ENCODE peak calls at places on chromosomes 3 and 15, in four cellular contexts. One of them, this sample, is unnamed.

GRCh38 chr3:136194409-136195257 is 1.5 kb downstream of the MSL2 start:
- DNase-seq in GM12878: peak
- DNase-seq in K562: no peak
- DNase-seq in HepG2: no peak
- DNase-seq in this sample: peak

GRCh38 chr3:175980731-175981130 is 1121.6 kb downstream of the NAALADL2 start:
- DNase-seq in GM12878: no peak
- DNase-seq in K562: no peak
- DNase-seq in HepG2: no peak
- DNase-seq in this sample: no peak

GRCh38 chr15:69398541-69398940 is 15.6 kb upstream of the KIF23 start:
- DNase-seq in GM12878: no peak
- DNase-seq in K562: no peak
- DNase-seq in HepG2: no peak
- DNase-seq in this sample: no peak

GRCh38 chr3:126270145-126270811 is 86.9 kb downstream of the KLF15 start:
- DNase-seq in GM12878: no peak
- DNase-seq in K562: no peak
- DNase-seq in HepG2: no peak
- DNase-seq in this sample: no peak

GRCh38 chr3:57451150-57451846 is 92.8 kb downstream of the DNAH12 start:
- DNase-seq in GM12878: no peak
- DNase-seq in K562: no peak
- DNase-seq in HepG2: peak
- DNase-seq in this sample: no peak

GRCh38 chr3:46934067-46934466 is 42.5 kb downstream of the CCDC12 start:
- DNase-seq in GM12878: no peak
- DNase-seq in K562: no peak
- DNase-seq in HepG2: no peak
- DNase-seq in this sample: no peak

GRCh38 chr3:133887951-133888703 is 7.6 kb downstream of the RAB6B start:
- DNase-seq in GM12878: no peak
- DNase-seq in K562: no peak
- DNase-seq in HepG2: no peak
- DNase-seq in this sample: no peak

GRCh38 chr3:52535411-52536111 is 844 bp upstream of the UQCC5 start:
- DNase-seq in GM12878: no peak
- DNase-seq in K562: no peak
- DNase-seq in HepG2: no peak
- DNase-seq in this sample: no peak

GRCh38 chr3:44050051-44050570 is 191.6 kb upstream of the TOPAZ1 start:
- DNase-seq in GM12878: no peak
- DNase-seq in K562: no peak
- DNase-seq in HepG2: no peak
- DNase-seq in this sample: no peak

GRCh38 chr15:67462802-67463201 is 58.1 kb upstream of the C15orf61 start:
- DNase-seq in GM12878: no peak
- DNase-seq in K562: no peak
- DNase-seq in HepG2: no peak
- DNase-seq in this sample: no peak

GRCh38 chr3:176795897-176796296 is 401.4 kb downstream of the TBL1XR1 start:
- DNase-seq in GM12878: no peak
- DNase-seq in K562: no peak
- DNase-seq in HepG2: no peak
- DNase-seq in this sample: no peak

GRCh38 chr3:85481411-85482192 is 522.8 kb downstream of the CADM2 start:
- DNase-seq in GM12878: no peak
- DNase-seq in K562: no peak
- DNase-seq in HepG2: no peak
- DNase-seq in this sample: no peak

GRCh38 chr3:52705438-52705687 is 228 bp downstream of the GLT8D1 start:
- DNase-seq in GM12878: no peak
- DNase-seq in K562: no peak
- DNase-seq in HepG2: no peak
- DNase-seq in this sample: no peak

GRCh38 chr3:177574232-177574856 is 377.1 kb upstream of the TBL1XR1 start:
- DNase-seq in GM12878: no peak
- DNase-seq in K562: no peak
- DNase-seq in HepG2: peak
- DNase-seq in this sample: peak

GRCh38 chr3:141603473-141604035 is 116.7 kb downstream of the RASA2 start:
- DNase-seq in GM12878: no peak
- DNase-seq in K562: no peak
- DNase-seq in HepG2: no peak
- DNase-seq in this sample: no peak

GRCh38 chr3:49867871-49868321 is 1.8 kb downstream of the CAMKV start:
- DNase-seq in GM12878: no peak
- DNase-seq in K562: peak
- DNase-seq in HepG2: peak
- DNase-seq in this sample: peak
- TF ChIP-seq ESRRA in GM12878: no peak
- TF ChIP-seq ESRRA in K562: no peak
- TF ChIP-seq ESRRA in HepG2: no peak
- TF ChIP-seq ESRRA in this sample: no peak

DNA sequence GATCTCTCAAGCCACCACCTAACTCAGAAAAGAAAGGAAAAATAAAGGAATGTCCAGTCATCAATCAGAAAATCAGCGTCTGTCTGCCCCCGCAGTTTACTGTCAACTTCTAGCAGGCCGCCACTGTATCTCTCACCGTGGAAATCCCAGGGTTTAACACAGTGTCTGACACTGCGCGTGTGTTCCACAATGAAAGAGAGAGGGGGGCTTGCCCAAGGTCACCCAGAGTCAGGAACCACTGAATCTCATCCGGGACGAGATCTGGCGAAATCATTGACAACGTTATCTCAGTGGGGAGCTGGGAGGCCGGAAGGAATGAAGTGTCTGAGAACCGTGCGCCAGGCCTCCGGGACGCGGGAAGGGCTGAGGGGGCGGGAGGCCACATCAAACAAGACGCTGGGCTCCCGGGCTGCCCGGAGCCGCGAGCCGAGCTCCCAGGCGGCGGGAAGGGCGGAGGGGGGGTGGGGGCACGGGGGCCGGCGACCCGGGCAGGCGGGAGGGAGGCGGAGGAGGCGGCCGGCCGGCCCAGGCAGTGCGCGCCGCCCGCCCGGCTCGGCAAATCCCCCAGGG is 2.2 kb upstream of the HES1 start:
- DNase-seq in GM12878: no peak
- DNase-seq in K562: peak
- DNase-seq in HepG2: peak
- DNase-seq in this sample: peak
- TF ChIP-seq ESRRA in GM12878: no peak
- TF ChIP-seq ESRRA in K562: peak
- TF ChIP-seq ESRRA in HepG2: peak
- TF ChIP-seq ESRRA in this sample: no peak

GRCh38 chr3:124395584-124396340 is 334.5 kb upstream of the UMPS start:
- DNase-seq in GM12878: no peak
- DNase-seq in K562: no peak
- DNase-seq in HepG2: no peak
- DNase-seq in this sample: no peak
- TF ChIP-seq ESRRA in GM12878: no peak
- TF ChIP-seq ESRRA in K562: no peak
- TF ChIP-seq ESRRA in HepG2: no peak
- TF ChIP-seq ESRRA in this sample: no peak

GRCh38 chr3:187987919-187988318 is 166.0 kb upstream of the LPP start:
- DNase-seq in GM12878: no peak
- DNase-seq in K562: no peak
- DNase-seq in HepG2: no peak
- DNase-seq in this sample: no peak

GRCh38 chr3:187987162-187987561 is 166.8 kb upstream of the LPP start:
- DNase-seq in GM12878: no peak
- DNase-seq in K562: no peak
- DNase-seq in HepG2: no peak
- DNase-seq in this sample: no peak

GRCh38 chr3:187983484-187984124 is 170.4 kb upstream of the LPP start:
- DNase-seq in GM12878: no peak
- DNase-seq in K562: no peak
- DNase-seq in HepG2: peak
- DNase-seq in this sample: no peak

GRCh38 chr3:187985636-187986035 is 168.3 kb upstream of the LPP start:
- DNase-seq in GM12878: no peak
- DNase-seq in K562: no peak
- DNase-seq in HepG2: no peak
- DNase-seq in this sample: no peak

DNA sequence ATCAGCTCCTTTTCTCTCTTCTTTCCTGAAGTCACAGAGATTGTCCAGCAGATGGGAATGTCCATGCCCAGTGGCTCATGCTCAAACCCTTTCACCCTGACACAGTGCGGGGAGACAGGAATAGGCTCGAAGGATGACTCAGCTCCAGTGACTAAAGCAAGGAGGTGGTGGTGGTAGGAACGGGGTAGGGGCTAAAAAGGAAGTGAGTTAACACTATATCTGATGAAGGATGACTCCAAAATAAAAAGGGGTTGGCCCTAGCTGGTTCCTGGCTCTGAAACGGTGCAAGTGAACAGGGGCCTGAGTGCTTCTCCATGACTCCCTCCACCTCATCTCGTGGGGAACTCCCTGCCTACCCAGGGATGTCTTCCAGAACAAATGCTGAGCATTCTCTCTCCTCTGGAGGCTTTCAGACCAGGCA is 167.4 kb upstream of the LPP start:
- DNase-seq in GM12878: no peak
- DNase-seq in K562: no peak
- DNase-seq in HepG2: no peak
- DNase-seq in this sample: no peak
- TF ChIP-seq ESRRA in GM12878: no peak
- TF ChIP-seq ESRRA in K562: no peak
- TF ChIP-seq ESRRA in HepG2: no peak
- TF ChIP-seq ESRRA in this sample: no peak

DNA sequence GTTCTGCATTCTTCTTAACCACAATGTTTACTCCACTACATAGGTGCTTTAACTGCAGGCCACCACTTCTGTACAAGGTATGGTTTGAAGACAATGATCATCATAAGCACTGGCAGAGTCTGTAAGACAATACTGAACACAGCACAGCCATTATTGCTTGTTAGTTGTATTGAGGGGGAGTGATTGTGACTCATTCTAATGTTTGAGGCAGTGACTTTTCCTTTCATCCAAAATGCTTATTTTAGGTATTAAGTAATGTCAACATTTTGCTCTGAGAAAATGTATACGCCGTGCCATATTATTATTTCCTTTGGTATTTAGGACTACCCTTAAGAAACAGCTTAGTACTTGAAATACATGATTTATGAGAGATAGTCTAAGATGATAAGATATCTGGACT is 618.2 kb upstream of the ZNF717 start:
- DNase-seq in GM12878: no peak
- DNase-seq in K562: no peak
- DNase-seq in HepG2: no peak
- DNase-seq in this sample: no peak
- TF ChIP-seq ESRRA in GM12878: no peak
- TF ChIP-seq ESRRA in K562: no peak
- TF ChIP-seq ESRRA in HepG2: no peak
- TF ChIP-seq ESRRA in this sample: no peak

DNA sequence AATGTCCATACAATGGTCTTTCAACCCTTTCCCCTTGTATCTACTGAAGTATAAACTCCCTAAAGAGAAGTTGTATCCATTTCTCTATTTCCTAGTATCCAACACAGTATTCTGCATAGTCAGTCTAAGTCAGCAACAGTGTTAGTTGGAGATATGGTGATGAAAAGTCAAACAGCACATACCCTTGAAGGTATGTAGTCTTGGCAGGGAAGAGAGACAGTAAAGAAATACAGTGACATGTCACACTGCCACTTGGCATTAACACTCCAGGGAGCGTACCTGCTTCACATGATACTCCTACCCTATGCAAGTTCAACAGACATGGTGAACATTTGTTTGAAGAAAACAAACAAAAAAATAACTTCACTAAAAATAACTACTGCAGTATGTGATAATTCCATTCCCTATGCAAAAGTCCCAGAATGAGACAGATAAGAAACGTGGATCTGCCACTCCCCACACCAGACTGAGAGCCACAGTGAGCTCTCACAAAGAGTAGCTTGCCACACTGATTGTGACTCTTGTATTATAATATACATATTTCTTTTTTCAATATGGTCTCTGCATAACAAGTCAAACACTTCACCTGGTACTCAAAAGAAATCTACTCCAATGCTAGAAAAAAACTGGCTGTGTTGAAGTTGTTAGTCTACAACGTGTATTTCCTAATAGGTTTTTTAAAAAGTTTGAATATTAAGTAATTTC is 5.9 kb downstream of the PDCD10 start:
- DNase-seq in GM12878: no peak
- DNase-seq in K562: no peak
- DNase-seq in HepG2: no peak
- DNase-seq in this sample: no peak
- TF ChIP-seq ESRRA in GM12878: no peak
- TF ChIP-seq ESRRA in K562: no peak
- TF ChIP-seq ESRRA in HepG2: no peak
- TF ChIP-seq ESRRA in this sample: no peak

DNA sequence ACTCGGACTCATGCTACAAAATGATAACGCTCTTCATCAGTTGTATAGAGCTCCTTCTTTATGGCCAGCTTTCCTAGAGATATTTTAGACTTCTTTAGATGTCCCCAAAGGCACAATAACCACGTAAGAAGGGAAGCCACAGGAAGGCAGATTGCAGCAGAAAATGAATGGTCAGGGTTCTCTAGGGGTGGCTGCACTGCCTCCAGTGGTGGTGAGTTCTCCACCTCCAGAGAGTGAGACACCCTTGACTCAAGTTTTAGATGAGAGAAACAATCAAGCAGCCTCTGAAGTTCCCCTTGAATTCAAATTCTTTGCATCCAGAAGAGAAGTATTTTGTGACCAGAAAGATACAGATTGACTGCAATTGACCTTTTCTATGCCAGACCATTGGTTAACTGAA is 191.5 kb downstream of the TP63 start:
- DNase-seq in GM12878: no peak
- DNase-seq in K562: no peak
- DNase-seq in HepG2: no peak
- DNase-seq in this sample: no peak
- TF ChIP-seq ESRRA in GM12878: no peak
- TF ChIP-seq ESRRA in K562: no peak
- TF ChIP-seq ESRRA in HepG2: no peak
- TF ChIP-seq ESRRA in this sample: no peak